ENCODE peak calls at places on chromosomes 7 and 10, in six cellular contexts. Q, L, F, U, P and W are unnamed samples.

GRCh38 chr10:72009430-72010081 is 45.4 kb downstream of the CHST3 start:
- DNase-seq in Q (peak; percentile 27), L (peak; percentile 99), F (no peak), U (peak; percentile 72), P (no peak), W (peak; percentile 94)

GRCh38 chr7:88014581-88014980 is 80.5 kb downstream of the ADAM22 start:
- DNase-seq in Q (no peak), L (no peak), F (no peak), U (no peak), P (no peak), W (no peak)

GRCh38 chr10:59432207-59432900 is 70.0 kb upstream of the FAM13C start:
- DNase-seq in Q (no peak), L (peak; percentile 8), F (no peak), U (no peak), P (no peak), W (peak; percentile 19)

GRCh38 chr7:32336726-32337125 is 153.5 kb downstream of the LSM5 start:
- DNase-seq in Q (no peak), L (no peak), F (no peak), U (no peak), P (no peak), W (no peak)

GRCh38 chr7:150435390-150436073 is 14.9 kb upstream of the GIMAP8 start:
- DNase-seq in Q (no peak), L (no peak), F (no peak), U (no peak), P (no peak), W (no peak)

GRCh38 chr10:1043532-1043995 is 5.4 kb downstream of the IDI1 start:
- DNase-seq in Q (no peak), L (peak; percentile 33), F (no peak), U (no peak), P (no peak), W (no peak)

GRCh38 chr10:80201592-80202256 is 3.6 kb downstream of the ANXA11 start:
- DNase-seq in Q (no peak), L (no peak), F (no peak), U (no peak), P (no peak), W (no peak)

GRCh38 chr7:157010588-157011332 is at the start of gene MNX1:
- DNase-seq in Q (peak; percentile 79), L (no peak), F (peak; percentile 92), U (peak; percentile 48), P (peak; percentile 87), W (no peak)

GRCh38 chr10:12042409-12042796 is 206 bp downstream of the UPF2 start:
- DNase-seq in Q (no peak), L (peak; percentile 53), F (no peak), U (no peak), P (no peak), W (peak; percentile 3)

GRCh38 chr7:139727151-139727705 is 50.6 kb downstream of the HIPK2 start:
- DNase-seq in Q (no peak), L (peak; percentile 69), F (no peak), U (no peak), P (no peak), W (peak; percentile 69)

GRCh38 chr10:4191894-4192293 is 406.9 kb upstream of the KLF6 start:
- DNase-seq in Q (no peak), L (no peak), F (no peak), U (no peak), P (no peak), W (no peak)
- H4K91ac ChIP-seq in Q (no peak overlapping the region), L (no peak overlapping the region), F (no peak overlapping the region), U (peak overlapping the region; percentile 32), P (no peak overlapping the region), W (no peak overlapping the region)

GRCh38 chr7:79452032-79452494 is 1.4 kb downstream of the MAGI2 start:
- DNase-seq in Q (peak; percentile 60), L (peak; percentile 90), F (peak; percentile 77), U (no peak), P (peak; percentile 86), W (peak; percentile 82)
- H2BK5ac ChIP-seq in Q (no peak overlapping the region), L (no peak overlapping the region), F (no peak overlapping the region), U (no peak overlapping the region), P (no peak overlapping the region), W (peak overlapping the region; percentile 97)

GRCh38 chr7:22563621-22564241 is 63.7 kb upstream of the STEAP1B start:
- DNase-seq in Q (no peak), L (peak; percentile 37), F (no peak), U (no peak), P (no peak), W (peak; percentile 12)
- H2AK5ac ChIP-seq in Q (no peak overlapping the region), L (peak overlapping the region; percentile 75), F (peak overlapping the region; percentile 30), U (no peak overlapping the region), P (no peak overlapping the region), W (peak overlapping the region; percentile 79)

GRCh38 chr10:3104251-3104918 is 37.0 kb downstream of the PFKP start:
- DNase-seq in Q (no peak), L (no peak), F (no peak), U (no peak), P (no peak), W (no peak)

GRCh38 chr10:3105166-3105565 is 37.8 kb downstream of the PFKP start:
- DNase-seq in Q (no peak), L (no peak), F (no peak), U (no peak), P (no peak), W (no peak)

GRCh38 chr10:3106908-3107425 is 39.6 kb downstream of the PFKP start:
- DNase-seq in Q (no peak), L (no peak), F (no peak), U (no peak), P (no peak), W (no peak)

GRCh38 chr10:3107426-3107961 is 40.1 kb downstream of the PFKP start:
- DNase-seq in Q (no peak), L (no peak), F (no peak), U (no peak), P (no peak), W (peak; percentile 98)

DNA sequence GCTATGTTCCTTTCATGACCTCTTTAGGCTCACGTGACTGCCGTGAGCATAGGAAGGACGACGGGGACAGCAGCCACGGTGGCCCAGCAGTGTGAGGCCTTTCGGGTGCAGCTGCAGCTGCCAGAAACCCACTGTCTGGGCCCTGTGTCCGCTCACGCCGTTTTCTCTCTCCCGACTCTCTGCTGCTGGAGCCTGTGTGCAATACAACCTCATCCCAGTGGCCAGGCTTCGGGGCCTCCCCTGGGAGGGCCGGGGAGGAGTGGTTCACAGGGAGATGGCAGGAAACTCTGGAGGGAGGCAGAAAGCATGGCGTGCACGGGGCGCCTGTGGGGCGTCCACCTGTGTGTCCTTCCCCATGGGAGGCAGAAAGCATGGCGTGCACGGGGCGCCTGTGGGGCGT is 38.6 kb downstream of the PFKP start:
- DNase-seq in Q (no peak), L (no peak), F (no peak), U (no peak), P (no peak), W (no peak)
- H4K91ac ChIP-seq in Q (no peak overlapping the region), L (no peak overlapping the region), F (no peak overlapping the region), U (no peak overlapping the region), P (no peak overlapping the region), W (peak overlapping the region; percentile 26)

GRCh38 chr10:78196964-78197363 is 163.3 kb downstream of the RPS24 start:
- DNase-seq in Q (no peak), L (peak; percentile 87), F (no peak), U (no peak), P (no peak), W (peak; percentile 96)

GRCh38 chr10:78197628-78198272 is 164.1 kb downstream of the RPS24 start:
- DNase-seq in Q (no peak), L (no peak), F (no peak), U (no peak), P (no peak), W (no peak)

GRCh38 chr10:78193189-78193588 is 159.5 kb downstream of the RPS24 start:
- DNase-seq in Q (no peak), L (no peak), F (no peak), U (no peak), P (no peak), W (no peak)

GRCh38 chr10:78194050-78194449 is 160.4 kb downstream of the RPS24 start:
- DNase-seq in Q (no peak), L (no peak), F (no peak), U (no peak), P (no peak), W (no peak)

GRCh38 chr10:78194539-78195402 is 161.1 kb downstream of the RPS24 start:
- DNase-seq in Q (no peak), L (no peak), F (no peak), U (no peak), P (no peak), W (peak; percentile 57)
- H2BK5ac ChIP-seq in Q (no peak overlapping the region), L (no peak overlapping the region), F (no peak overlapping the region), U (no peak overlapping the region), P (no peak overlapping the region), W (no peak overlapping the region)